ENCODE peak calls at places on chromosomes 4 and X, in five cellular contexts. E is GM23338; R is tibial nerve; F is CD8-positive, alpha-beta T cell; G is stimulated activated CD4-positive, alpha-beta T cell treated with anti-CD3 and anti-CD28 coated beads, Interleukin-2, amount 100 ng/mL, for 4 hours. J is an unnamed sample.

GRCh38 chr4:76950846-76951321 is 1.3 kb downstream of the SEPTIN11 start:
- DNase-seq in E (peak), R (no peak), F (no peak), G (no peak), J (peak)

GRCh38 chr4:8917321-8917811 is 45.7 kb upstream of the HMX1 start:
- DNase-seq in E (no peak), R (no peak), F (no peak), G (no peak), J (no peak)

GRCh38 chr4:16199132-16199531 is 27.1 kb downstream of the TAPT1 start:
- DNase-seq in E (peak), R (no peak), F (no peak), G (no peak), J (peak)

GRCh38 chrX:36978886-36979285 is 29.3 kb upstream of the FAM47C start:
- DNase-seq in E (no peak), R (no peak), F (no peak), G (no peak), J (no peak)

GRCh38 chr4:150750824-150751223 is 168.9 kb downstream of the MAB21L2 start:
- DNase-seq in E (no peak), R (no peak), F (no peak), G (no peak), J (no peak)

GRCh38 chr4:33649015-33649414 is 2595.3 kb downstream of the ARAP2 start:
- DNase-seq in E (peak), R (no peak), F (no peak), G (no peak), J (peak)

GRCh38 chr4:122224348-122224747 is 72.2 kb downstream of the BLTP1 start:
- DNase-seq in E (peak), R (no peak), F (no peak), G (no peak), J (peak)

GRCh38 chr4:10066704-10067651 is 45.7 kb upstream of the SLC2A9 start:
- DNase-seq in E (no peak), R (no peak), F (no peak), G (no peak), J (no peak)

GRCh38 chr4:36402008-36402758 is 120.8 kb downstream of the DTHD1 start:
- DNase-seq in E (peak), R (no peak), F (no peak), G (peak), J (no peak)

GRCh38 chrX:151987108-151987507 is 12.6 kb upstream of the GABRE start:
- DNase-seq in E (no peak), R (no peak), F (no peak), G (no peak), J (no peak)

GRCh38 chrX:111322231-111322855 is 52.1 kb upstream of the CAPN6 start:
- DNase-seq in E (no peak), R (no peak), F (no peak), G (no peak), J (no peak)

GRCh38 chrX:53281321-53281822 is at the start of gene IQSEC2:
- DNase-seq in E (peak), R (peak), F (no peak), G (no peak), J (peak)

GRCh38 chr4:82360298-82361177 is 13.3 kb downstream of the HNRNPD start:
- DNase-seq in E (peak), R (no peak), F (no peak), G (no peak), J (peak)

GRCh38 chrX:4451591-4451990 is 738.1 kb upstream of the PRKX start:
- DNase-seq in E (no peak), R (no peak), F (no peak), G (no peak), J (no peak)

GRCh38 chr4:165464813-165465381 is 86.1 kb downstream of the CPE start:
- DNase-seq in E (peak), R (no peak), F (peak), G (no peak), J (peak)

J was measured in left kidney.